ENCODE peak calls at places on chromosomes 1 and 21, in ten cellular contexts. K is nephron progenitor cell; L is foreskin fibroblast; I is ureter; D is GM04504; A is activated naive CD4-positive, alpha-beta T cell; Z is activated naive CD8-positive, alpha-beta T cell treated with anti-CD3 and anti-CD28 coated beads for 36 hours; B is LoVo; H is stomach; Q is fibroblast of the aortic adventitia. N is an unnamed sample.

GRCh38 chr1:115543247-115543646 is 98.5 kb upstream of the VANGL1 start:
- DNase-seq in B (no peak), A (no peak), Q (no peak), K (no peak), I (no peak), Z (no peak), L (no peak), H (no peak), D (no peak), N (no peak)

GRCh38 chr1:187018291-187018690 is 189.5 kb downstream of the PLA2G4A start:
- DNase-seq in L (no peak), Z (no peak), Q (peak), D (no peak), A (no peak), B (no peak), H (no peak), K (no peak), I (no peak), N (no peak)

GRCh38 chr1:31531177-31532000 is 44.9 kb upstream of the TINAGL1 start:
- DNase-seq in H (no peak), K (no peak), B (no peak), D (peak), I (no peak), A (no peak), Z (no peak), L (peak), Q (peak), N (no peak)

GRCh38 chr1:182120411-182121258 is 59.1 kb upstream of the ZNF648 start:
- DNase-seq in I (peak), D (no peak), L (peak), B (no peak), K (no peak), H (peak), Z (no peak), Q (no peak), A (no peak), N (peak)

GRCh38 chr1:94591791-94592565 is 50.4 kb upstream of the F3 start:
- DNase-seq in B (no peak), Z (no peak), H (no peak), K (no peak), D (no peak), A (no peak), I (no peak), Q (no peak), L (no peak), N (no peak)

GRCh38 chr1:109802901-109803561 is 39.3 kb upstream of the EPS8L3 start:
- DNase-seq in Q (no peak), B (no peak), D (no peak), L (no peak), K (no peak), I (no peak), Z (no peak), A (no peak), H (peak), N (no peak)

GRCh38 chr1:41915786-41916571 is 2.7 kb downstream of the HIVEP3 start:
- DNase-seq in K (no peak), I (peak), A (no peak), Z (no peak), Q (no peak), D (no peak), B (no peak), L (no peak), H (peak), N (no peak)

GRCh38 chr1:228276361-228276831 is 68.6 kb downstream of the OBSCN start:
- DNase-seq in A (no peak), Z (no peak), D (no peak), Q (no peak), H (no peak), B (no peak), L (peak), K (no peak), I (peak), N (no peak)

GRCh38 chr1:25658791-25659431 is 42.3 kb downstream of the MAN1C1 start:
- DNase-seq in H (peak), B (no peak), A (no peak), Q (peak), K (no peak), I (no peak), D (no peak), Z (no peak), L (no peak), N (no peak)

GRCh38 chr1:224524679-224525078 is 90.1 kb upstream of the WDR26 start:
- DNase-seq in H (no peak), Q (peak), K (no peak), L (peak), I (no peak), Z (no peak), A (no peak), D (no peak), B (no peak), N (no peak)

GRCh38 chr21:33976082-33976979 is 60.7 kb upstream of the ATP5PO start:
- DNase-seq in I (peak), B (peak), L (peak), D (peak), A (no peak), Z (peak), Q (peak), K (no peak), H (no peak), N (peak)

GRCh38 chr1:148379697-148380096 is 103.4 kb downstream of the PPIAL4G start:
- DNase-seq in Q (no peak), H (no peak), A (no peak), L (no peak), Z (no peak), D (no peak), K (no peak), I (no peak), B (no peak), N (no peak)

GRCh38 chr1:90768826-90769225 is 51.7 kb upstream of the BARHL2 start:
- DNase-seq in H (no peak), A (no peak), K (no peak), L (no peak), B (no peak), I (no peak), D (no peak), Q (no peak), Z (no peak), N (no peak)

GRCh38 chr1:50295553-50295952 is 127.7 kb downstream of the DMRTA2 start:
- DNase-seq in L (no peak), Q (no peak), A (no peak), B (no peak), H (no peak), Z (no peak), K (no peak), D (no peak), I (no peak), N (no peak)

GRCh38 chr1:55646181-55646580 is 431.0 kb upstream of the USP24 start:
- DNase-seq in I (no peak), Z (no peak), H (no peak), B (no peak), K (no peak), Q (no peak), D (no peak), A (no peak), L (no peak), N (no peak)

GRCh38 chr1:161177936-161178244 is 583 bp upstream of the B4GALT3 start:
- DNase-seq in K (no peak), A (no peak), B (no peak), Z (no peak), D (no peak), H (no peak), Q (no peak), L (no peak), I (no peak), N (no peak)